ENCODE peak calls at places on chromosomes 11 and 22, in six cellular contexts. D is NCI-H1105; O is stimulated activated naive B cell treated with anti-CD40 and anti-IgM and Interleukin-4, amounts not matched to agents 10 μg/mL and 1 μg/mL and 100 μg/mL, for 72 hours; I is midbrain; Q is iris pigment epithelial cell; E is stimulated activated CD4-positive, alpha-beta T cell treated with anti-CD3 and anti-CD28 coated beads, Interleukin-12 subunit alpha, Interleukin-12 subunit beta, amount 100 ng/mL, for 48 hours. W is an unnamed sample.

GRCh38 chr11:107123022-107123421 is 104.7 kb upstream of the GUCY1A2 start:
- DNase-seq in D (no peak), O (no peak), I (no peak), Q (no peak), E (no peak), W (no peak)

GRCh38 chr11:69644071-69644961 is 3.4 kb downstream of the CCND1 start:
- DNase-seq in D (no peak), O (no peak), I (peak; percentile 67), Q (peak; percentile 96), E (no peak), W (no peak)

GRCh38 chr22:49369726-49370717 is 457.7 kb downstream of the BRD1 start:
- DNase-seq in D (no peak), O (no peak), I (no peak), Q (no peak), E (no peak), W (no peak)

GRCh38 chr11:110715541-110715940 is 3.3 kb upstream of the ARHGAP20 start:
- DNase-seq in D (no peak), O (no peak), I (no peak), Q (peak; percentile 78), E (no peak), W (no peak)

GRCh38 chr11:2690261-2690575 is 9.6 kb downstream of the KCNQ1OT1 start:
- DNase-seq in D (no peak), O (no peak), I (no peak), Q (no peak), E (no peak), W (no peak)

GRCh38 chr11:134541951-134542350 is 129.9 kb upstream of the B3GAT1 start:
- DNase-seq in D (no peak), O (no peak), I (no peak), Q (no peak), E (no peak), W (no peak)

GRCh38 chr11:75924966-75925784 is 110.2 kb downstream of the UVRAG start:
- DNase-seq in D (no peak), O (no peak), I (no peak), Q (no peak), E (no peak), W (no peak)

GRCh38 chr11:114762437-114762836 is 84.1 kb downstream of the NXPE2 start:
- DNase-seq in D (no peak), O (no peak), I (peak; percentile 69), Q (peak; percentile 66), E (peak; percentile 1), W (peak; percentile 63)

GRCh38 chr22:45460288-45461109 is 42.2 kb upstream of the FBLN1 start:
- DNase-seq in D (no peak), O (no peak), I (no peak), Q (no peak), E (no peak), W (no peak)

GRCh38 chr22:24437820-24438328 is 10.5 kb downstream of the ADORA2A start:
- DNase-seq in D (no peak), O (peak; percentile 57), I (no peak), Q (no peak), E (no peak), W (no peak)

GRCh38 chr11:116457336-116458007 is 315.3 kb downstream of the BUD13 start:
- DNase-seq in D (no peak), O (no peak), I (no peak), Q (no peak), E (no peak), W (peak; percentile 32)

GRCh38 chr11:8726395-8726794 is 43.8 kb downstream of the RPL27A start:
- DNase-seq in D (no peak), O (no peak), I (no peak), Q (no peak), E (no peak), W (no peak)

GRCh38 chr11:75101424-75102128 is 4.9 kb upstream of the OR2AT4 start:
- DNase-seq in D (no peak), O (no peak), I (no peak), Q (no peak), E (no peak), W (no peak)

GRCh38 chr11:27453701-27454100 is 18.9 kb downstream of the LGR4 start:
- DNase-seq in D (no peak), O (no peak), I (no peak), Q (no peak), E (no peak), W (no peak)

GRCh38 chr11:35138949-35139881 is at the start of gene CD44:
- DNase-seq in D (peak; percentile 9), O (peak; percentile 55), I (peak; percentile 40), Q (peak; percentile 76), E (peak; percentile 61), W (no peak)

W was measured in NT2/D1.